ENCODE peak calls at places on chromosome 13, in six cellular contexts. U is fibroblast of the aortic adventitia; O is stimulated activated CD4-positive, alpha-beta T cell treated with anti-CD3 and anti-CD28 coated beads, Interleukin-12 subunit alpha, Interleukin-12 subunit beta, amount 100 ng/mL, for 4 hours; S is activated CD8-positive, alpha-beta memory T cell treated with anti-CD3 and anti-CD28 coated beads, Interleukin-2, amount 50 U/mL, for 4 hours; T is GM12891; Q is AG10803. X is an unnamed sample.

GRCh38 chr13:40637644-40638043 is 28.8 kb downstream of the FOXO1 start:
- DNase-seq in U (no peak), O (no peak), S (no peak), T (no peak), Q (no peak), X (no peak)

GRCh38 chr13:93116809-93117208 is 109.8 kb upstream of the GPC6 start:
- DNase-seq in U (no peak), O (no peak), S (no peak), T (no peak), Q (no peak), X (no peak)

GRCh38 chr13:46885018-46885417 is 11.8 kb downstream of the HTR2A start:
- DNase-seq in U (no peak), O (no peak), S (no peak), T (no peak), Q (no peak), X (no peak)

GRCh38 chr13:65881561-65882155 is 1348.5 kb downstream of the PCDH9 start:
- DNase-seq in U (no peak), O (no peak), S (no peak), T (no peak), Q (no peak), X (no peak)

GRCh38 chr13:51840917-51841316 is 4.1 kb downstream of the TMEM272 start:
- DNase-seq in U (no peak), O (no peak), S (no peak), T (no peak), Q (no peak), X (no peak)

GRCh38 chr13:37109080-37109678 is 3.7 kb upstream of the CSNK1A1L start:
- DNase-seq in U (peak), O (no peak), S (no peak), T (no peak), Q (peak), X (peak)

GRCh38 chr13:98075048-98075447 is 67.8 kb upstream of the FARP1 start:
- DNase-seq in U (no peak), O (no peak), S (no peak), T (no peak), Q (no peak), X (no peak)

GRCh38 chr13:100090861-100091260 is 2.0 kb downstream of the PCCA start:
- DNase-seq in U (no peak), O (no peak), S (no peak), T (no peak), Q (no peak), X (no peak)

GRCh38 chr13:73754727-73755292 is 379.4 kb downstream of the KLF12 start:
- DNase-seq in U (peak), O (no peak), S (no peak), T (no peak), Q (peak), X (peak)

GRCh38 chr13:99278843-99279242 is 20.7 kb upstream of the GPR18 start:
- DNase-seq in U (no peak), O (no peak), S (no peak), T (no peak), Q (no peak), X (no peak)